ENCODE peak calls at places on chromosome 20, in nine cellular contexts. K is EL; U is AG04450; E is BJ; G is Daoy; Z is A549; W is substantia nigra; M is SW 1271; C is CD8-positive, alpha-beta memory T cell. T is an unnamed sample.

GRCh38 chr20:47785900-47786762 is 850 bp upstream of the SULF2 start:
- DNase-seq in K (peak; percentile 84), U (no peak), E (no peak), G (peak; percentile 78), Z (peak; percentile 80), W (peak; percentile 46), M (no peak), C (no peak), T (peak; percentile 91)

GRCh38 chr20:8601542-8601912 is 467.4 kb upstream of the PLCB4 start:
- DNase-seq in K (no peak), U (no peak), E (no peak), G (no peak), Z (no peak), W (no peak), M (no peak), C (no peak), T (no peak)

GRCh38 chr20:19207541-19207940 is 4.9 kb upstream of the SLC24A3 start:
- DNase-seq in K (no peak), U (no peak), E (no peak), G (no peak), Z (no peak), W (no peak), M (no peak), C (no peak), T (no peak)

GRCh38 chr20:4542270-4542669 is 179.4 kb upstream of the PRND start:
- DNase-seq in K (no peak), U (no peak), E (no peak), G (no peak), Z (no peak), W (no peak), M (no peak), C (no peak), T (no peak)

GRCh38 chr20:34953960-34954359 is 1.6 kb downstream of the GSS start:
- DNase-seq in K (no peak), U (no peak), E (no peak), G (no peak), Z (no peak), W (no peak), M (no peak), C (no peak), T (no peak)

GRCh38 chr20:10357974-10358373 is 76.0 kb downstream of the MKKS start:
- DNase-seq in K (peak; percentile 8), U (no peak), E (no peak), G (no peak), Z (peak; percentile 29), W (no peak), M (no peak), C (no peak), T (no peak)

GRCh38 chr20:47318596-47319516 is 37.6 kb downstream of the ZMYND8 start:
- DNase-seq in K (peak; percentile 76), U (no peak), E (no peak), G (peak; percentile 70), Z (peak; percentile 61), W (peak; percentile 55), M (peak; percentile 57), C (peak; percentile 2), T (peak; percentile 73)

GRCh38 chr20:24768977-24769675 is 179.9 kb upstream of the CST7 start:
- DNase-seq in K (no peak), U (no peak), E (no peak), G (no peak), Z (no peak), W (no peak), M (no peak), C (no peak), T (no peak)

GRCh38 chr20:48672324-48672723 is 155.5 kb downstream of the PREX1 start:
- DNase-seq in K (no peak), U (no peak), E (no peak), G (no peak), Z (no peak), W (no peak), M (no peak), C (no peak), T (no peak)

GRCh38 chr20:31863296-31864085 is 6.8 kb downstream of the DUSP15 start:
- DNase-seq in K (no peak), U (no peak), E (no peak), G (no peak), Z (no peak), W (no peak), M (no peak), C (no peak), T (no peak)

GRCh38 chr20:17570347-17571152 is 675 bp downstream of the DSTN start:
- DNase-seq in K (peak; percentile 65), U (no peak), E (no peak), G (peak; percentile 51), Z (peak; percentile 77), W (peak; percentile 59), M (peak; percentile 30), C (peak; percentile 33), T (peak; percentile 37)

T was measured in GM03348.